ENCODE peak calls at places on chromosomes 12 and 14, in four cellular contexts. I is COR-L47; S is activated CD4-positive, alpha-beta T cell treated with anti-CD3 and anti-CD28 coated beads, Interleukin-2, amount 10 ng/mL, durations not matched to agents 7 days and 5 days; D is OCI-LY7. P is an unnamed sample.

GRCh38 chr12:132345126-132345525 is 15.7 kb upstream of the GALNT9 start:
- DNase-seq in I (no peak), S (no peak), D (no peak), P (no peak)

GRCh38 chr14:61644834-61645233 is 50.5 kb upstream of the HIF1A start:
- DNase-seq in I (no peak), S (no peak), D (peak; percentile 90), P (no peak)

GRCh38 chr12:12236896-12237295 is 29.9 kb downstream of the LRP6 start:
- DNase-seq in I (no peak), S (no peak), D (no peak), P (no peak)

GRCh38 chr14:70663707-70664179 is 22.0 kb downstream of the TTC9 start:
- DNase-seq in I (no peak), S (no peak), D (peak; percentile 48), P (no peak)

GRCh38 chr14:54579606-54580005 is 12.7 kb downstream of the SAMD4A start:
- DNase-seq in I (no peak), S (no peak), D (no peak), P (no peak)

GRCh38 chr14:104397956-104398355 is 181.6 kb upstream of the C14orf180 start:
- DNase-seq in I (no peak), S (no peak), D (no peak), P (no peak)

GRCh38 chr12:27618836-27619235 is 77.4 kb upstream of the REP15 start:
- DNase-seq in I (no peak), S (no peak), D (no peak), P (no peak)

GRCh38 chr12:30902001-30902400 is 24.5 kb upstream of the TSPAN11 start:
- DNase-seq in I (no peak), S (no peak), D (no peak), P (no peak)

GRCh38 chr12:49055978-49056754 is 4.4 kb downstream of the KMT2D start:
- DNase-seq in I (no peak), S (peak; percentile 70), D (peak; percentile 82), P (peak; percentile 54)

GRCh38 chr14:101072945-101073597 is 169.5 kb upstream of the RTL1 start:
- DNase-seq in I (peak; percentile 47), S (no peak), D (no peak), P (peak; percentile 12)

GRCh38 chr14:96039633-96040311 is 610 bp downstream of the C14orf132 start:
- DNase-seq in I (peak; percentile 52), S (no peak), D (no peak), P (no peak)

GRCh38 chr12:111430418-111431353 is 25.0 kb downstream of the SH2B3 start:
- DNase-seq in I (no peak), S (peak; percentile 72), D (no peak), P (peak; percentile 34)

GRCh38 chr14:77861201-77861600 is 61.3 kb downstream of the ADCK1 start:
- DNase-seq in I (no peak), S (no peak), D (no peak), P (no peak)

GRCh38 chr14:39015360-39015961 is 87.6 kb downstream of the SEC23A start:
- DNase-seq in I (peak; percentile 52), S (peak; percentile 40), D (peak; percentile 54), P (peak; percentile 46)

GRCh38 chr12:18446245-18446644 is 184.9 kb downstream of the PIK3C2G start:
- DNase-seq in I (no peak), S (no peak), D (no peak), P (no peak)

GRCh38 chr12:452667-453210 is 7.0 kb upstream of the B4GALNT3 start:
- DNase-seq in I (no peak), S (peak; percentile 26), D (peak; percentile 51), P (peak; percentile 65)

GRCh38 chr12:124857921-124858461 is 5.7 kb downstream of the SCARB1 start:
- DNase-seq in I (no peak), S (no peak), D (no peak), P (no peak)

GRCh38 chr12:110467847-110468211 is 228 bp downstream of the GPN3 start:
- DNase-seq in I (no peak), S (no peak), D (no peak), P (no peak)

GRCh38 chr12:100499416-100499815 is 25.8 kb downstream of the NR1H4 start:
- DNase-seq in I (no peak), S (no peak), D (no peak), P (no peak)

GRCh38 chr12:59088673-59089072 is 168.4 kb upstream of the LRIG3 start:
- DNase-seq in I (no peak), S (no peak), D (no peak), P (no peak)

GRCh38 chr14:80607430-80608200 is 333.9 kb downstream of the CEP128 start:
- DNase-seq in I (no peak), S (no peak), D (no peak), P (no peak)

GRCh38 chr12:82144505-82144904 is 213.7 kb downstream of the CCDC59 start:
- DNase-seq in I (no peak), S (no peak), D (no peak), P (no peak)

GRCh38 chr12:76080729-76081415 is 3.6 kb downstream of the NAP1L1 start:
- DNase-seq in I (peak; percentile 16), S (no peak), D (peak; percentile 51), P (no peak)

GRCh38 chr14:21264025-21264801 is 5.0 kb downstream of the HNRNPC start:
- DNase-seq in I (no peak), S (no peak), D (no peak), P (peak; percentile 25)

GRCh38 chr12:15540025-15540424 is 217.7 kb downstream of the PTPRO start:
- DNase-seq in I (no peak), S (no peak), D (no peak), P (no peak)

GRCh38 chr14:23447634-23448353 is 12.3 kb upstream of the MYH7 start:
- DNase-seq in I (no peak), S (no peak), D (no peak), P (no peak)

GRCh38 chr12:6953417-6954315 is 2.5 kb downstream of the PTPN6 start:
- DNase-seq in I (no peak), S (peak; percentile 88), D (peak; percentile 85), P (peak; percentile 82)

GRCh38 chr12:14774944-14775651 is 28.2 kb downstream of the WBP11 start:
- DNase-seq in I (no peak), S (peak; percentile 28), D (peak; percentile 49), P (no peak)

GRCh38 chr12:41151789-41152188 is 36.3 kb upstream of the PDZRN4 start:
- DNase-seq in I (no peak), S (no peak), D (no peak), P (no peak)

GRCh38 chr14:28321475-28322244 is 444.9 kb upstream of the FOXG1 start:
- DNase-seq in I (no peak), S (no peak), D (no peak), P (no peak)

GRCh38 chr12:113333877-113334785 is 778 bp downstream of the SLC8B1 start:
- DNase-seq in I (no peak), S (peak; percentile 13), D (peak; percentile 58), P (peak; percentile 7)

GRCh38 chr14:35416108-35416750 is 11.7 kb upstream of the NFKBIA start:
- DNase-seq in I (no peak), S (peak; percentile 59), D (no peak), P (peak; percentile 65)

GRCh38 chr12:91182664-91183455 is at the start of gene DCN:
- DNase-seq in I (no peak), S (no peak), D (no peak), P (no peak)

GRCh38 chr12:65335021-65335714 is 56.7 kb downstream of the MSRB3 start:
- DNase-seq in I (no peak), S (no peak), D (no peak), P (no peak)